ENCODE peak calls at places on chromosomes 1 and 21, in six cellular contexts. One of them, this sample, is unnamed.

GRCh38 chr1:76381450-76382108 is 307.0 kb downstream of the ST6GALNAC3 start:
- DNase-seq in H9: no peak
- DNase-seq in trophoblast cell: no peak
- DNase-seq in neuronal stem cell: no peak
- DNase-seq in H1: no peak
- DNase-seq in mesenchymal stem cell: no peak
- DNase-seq in this sample: peak

GRCh38 chr1:64743954-64744491 is 852 bp upstream of the RAVER2 start:
- DNase-seq in H9: no peak
- DNase-seq in trophoblast cell: no peak
- DNase-seq in neuronal stem cell: no peak
- DNase-seq in H1: no peak
- DNase-seq in mesenchymal stem cell: no peak
- DNase-seq in this sample: no peak

GRCh38 chr1:76687324-76688018 is 179.8 kb upstream of the ST6GALNAC5 start:
- DNase-seq in H9: no peak
- DNase-seq in trophoblast cell: peak
- DNase-seq in neuronal stem cell: no peak
- DNase-seq in H1: no peak
- DNase-seq in mesenchymal stem cell: no peak
- DNase-seq in this sample: no peak

GRCh38 chr21:45392206-45392971 is 12.6 kb upstream of the COL18A1 start:
- DNase-seq in H9: no peak
- DNase-seq in trophoblast cell: no peak
- DNase-seq in neuronal stem cell: no peak
- DNase-seq in H1: no peak
- DNase-seq in mesenchymal stem cell: no peak
- DNase-seq in this sample: no peak

GRCh38 chr1:180085331-180085730 is 69.3 kb upstream of the QSOX1 start:
- DNase-seq in H9: no peak
- DNase-seq in trophoblast cell: no peak
- DNase-seq in neuronal stem cell: no peak
- DNase-seq in H1: no peak
- DNase-seq in mesenchymal stem cell: no peak
- DNase-seq in this sample: no peak

GRCh38 chr1:153538315-153538821 is 2.4 kb downstream of the S100A5 start:
- DNase-seq in H9: peak
- DNase-seq in trophoblast cell: no peak
- DNase-seq in neuronal stem cell: peak
- DNase-seq in H1: no peak
- DNase-seq in mesenchymal stem cell: no peak
- DNase-seq in this sample: peak

GRCh38 chr1:16202281-16203210 is 9.9 kb downstream of the ARHGEF19 start:
- DNase-seq in H9: no peak
- DNase-seq in trophoblast cell: no peak
- DNase-seq in neuronal stem cell: no peak
- DNase-seq in H1: no peak
- DNase-seq in mesenchymal stem cell: no peak
- DNase-seq in this sample: no peak

GRCh38 chr1:90807329-90807728 is 90.2 kb upstream of the BARHL2 start:
- DNase-seq in H9: no peak
- DNase-seq in trophoblast cell: no peak
- DNase-seq in neuronal stem cell: no peak
- DNase-seq in H1: no peak
- DNase-seq in mesenchymal stem cell: no peak
- DNase-seq in this sample: no peak

GRCh38 chr1:113519561-113519960 is 129.2 kb downstream of the MAGI3 start:
- DNase-seq in H9: no peak
- DNase-seq in trophoblast cell: peak
- DNase-seq in neuronal stem cell: no peak
- DNase-seq in H1: no peak
- DNase-seq in mesenchymal stem cell: peak
- DNase-seq in this sample: peak

GRCh38 chr1:209132736-209133467 is 450.6 kb upstream of the CAMK1G start:
- DNase-seq in H9: no peak
- DNase-seq in trophoblast cell: no peak
- DNase-seq in neuronal stem cell: no peak
- DNase-seq in H1: no peak
- DNase-seq in mesenchymal stem cell: no peak
- DNase-seq in this sample: no peak

GRCh38 chr1:89971600-89971999 is 23.3 kb upstream of the ZNF326 start:
- DNase-seq in H9: no peak
- DNase-seq in trophoblast cell: no peak
- DNase-seq in neuronal stem cell: no peak
- DNase-seq in H1: no peak
- DNase-seq in mesenchymal stem cell: peak
- DNase-seq in this sample: peak

GRCh38 chr1:119549719-119550141 is 42.7 kb downstream of the HSD3B1 start:
- DNase-seq in H9: peak
- DNase-seq in trophoblast cell: peak
- DNase-seq in neuronal stem cell: peak
- DNase-seq in H1: peak
- DNase-seq in mesenchymal stem cell: peak
- DNase-seq in this sample: peak

GRCh38 chr1:112700290-112701226 is 6.4 kb downstream of the RHOC start:
- DNase-seq in H9: peak
- DNase-seq in trophoblast cell: peak
- DNase-seq in neuronal stem cell: no peak
- DNase-seq in H1: peak
- DNase-seq in mesenchymal stem cell: peak
- DNase-seq in this sample: peak

GRCh38 chr1:33626801-33627200 is 154.4 kb downstream of the ZSCAN20 start:
- DNase-seq in H9: no peak
- DNase-seq in trophoblast cell: no peak
- DNase-seq in neuronal stem cell: no peak
- DNase-seq in H1: no peak
- DNase-seq in mesenchymal stem cell: no peak
- DNase-seq in this sample: no peak

GRCh38 chr1:152112101-152112884 is 3.0 kb downstream of the TCHH start:
- DNase-seq in H9: peak
- DNase-seq in trophoblast cell: peak
- DNase-seq in neuronal stem cell: peak
- DNase-seq in H1: no peak
- DNase-seq in mesenchymal stem cell: no peak
- DNase-seq in this sample: peak

GRCh38 chr1:119326251-119326650 is 42.3 kb upstream of the HAO2 start:
- DNase-seq in H9: peak
- DNase-seq in trophoblast cell: no peak
- DNase-seq in neuronal stem cell: no peak
- DNase-seq in H1: no peak
- DNase-seq in mesenchymal stem cell: no peak
- DNase-seq in this sample: no peak

GRCh38 chr1:167288390-167289062 is 67.8 kb downstream of the POU2F1 start:
- DNase-seq in H9: no peak
- DNase-seq in trophoblast cell: no peak
- DNase-seq in neuronal stem cell: no peak
- DNase-seq in H1: no peak
- DNase-seq in mesenchymal stem cell: no peak
- DNase-seq in this sample: no peak

DNA sequence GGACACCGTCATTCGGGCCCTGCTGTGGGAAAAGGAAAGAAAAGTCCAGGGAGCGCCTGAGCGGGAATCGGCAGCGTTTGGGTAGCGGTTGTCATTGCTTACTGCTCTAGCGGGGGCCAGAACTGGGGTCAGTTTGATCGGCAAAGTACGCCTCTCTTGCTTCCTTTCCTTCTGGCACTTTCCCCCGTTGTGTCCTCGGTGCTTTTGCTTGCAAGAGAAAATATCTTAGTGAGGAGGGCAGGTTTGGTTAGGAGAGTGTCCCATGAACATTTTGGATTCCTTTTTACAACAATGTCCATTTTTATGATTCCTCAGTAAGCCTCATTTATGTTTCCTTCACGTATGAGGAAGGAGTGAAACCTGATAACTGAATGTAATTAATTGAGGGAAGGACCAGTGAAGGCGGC is 673 bp downstream of the ST3GAL3 start:
- DNase-seq in H9: peak
- DNase-seq in trophoblast cell: no peak
- DNase-seq in neuronal stem cell: no peak
- DNase-seq in H1: peak
- DNase-seq in mesenchymal stem cell: peak
- DNase-seq in this sample: peak
- H3K23ac ChIP-seq in H9: no peak
- H3K23ac ChIP-seq in trophoblast cell: no peak
- H3K23ac ChIP-seq in neuronal stem cell: peak
- H3K23ac ChIP-seq in H1: no peak
- H3K23ac ChIP-seq in mesenchymal stem cell: peak
- H3K23ac ChIP-seq in this sample: peak

DNA sequence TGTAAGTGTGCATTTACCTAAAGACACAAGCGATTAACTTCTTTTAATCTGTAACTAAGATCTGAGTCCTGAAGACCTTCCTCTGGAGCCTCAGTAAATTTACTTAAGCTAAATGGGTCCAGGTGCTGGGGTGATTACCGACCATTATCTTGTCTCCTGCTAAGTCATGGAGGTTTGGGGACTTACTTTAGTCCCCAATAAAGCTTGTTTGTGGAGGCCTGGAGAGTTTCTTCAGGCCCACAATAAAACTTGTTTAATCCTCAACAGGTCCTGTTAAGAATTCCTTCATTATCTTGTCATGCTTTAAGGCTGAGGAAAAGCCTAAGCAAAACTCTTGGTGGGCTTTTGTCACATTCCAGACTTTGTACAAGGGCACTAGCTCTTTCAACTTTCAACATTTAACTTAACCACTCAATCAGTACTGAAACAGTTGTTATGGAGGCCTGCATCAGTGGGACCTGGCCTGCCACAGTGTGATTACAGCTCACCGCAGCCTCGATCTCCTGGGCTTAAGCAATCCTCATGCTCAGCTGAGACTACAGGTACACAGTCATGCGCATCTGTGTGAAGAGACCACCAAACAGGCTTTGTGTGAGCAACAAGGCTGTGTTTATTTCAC is 84.0 kb downstream of the FMO4 start:
- DNase-seq in H9: no peak
- DNase-seq in trophoblast cell: no peak
- DNase-seq in neuronal stem cell: no peak
- DNase-seq in H1: no peak
- DNase-seq in mesenchymal stem cell: no peak
- DNase-seq in this sample: no peak
- H3K23ac ChIP-seq in H9: no peak
- H3K23ac ChIP-seq in trophoblast cell: no peak
- H3K23ac ChIP-seq in neuronal stem cell: no peak
- H3K23ac ChIP-seq in H1: no peak
- H3K23ac ChIP-seq in mesenchymal stem cell: no peak
- H3K23ac ChIP-seq in this sample: no peak

GRCh38 chr1:78007677-78008341 is 3.1 kb downstream of the DNAJB4 start:
- DNase-seq in H9: no peak
- DNase-seq in trophoblast cell: no peak
- DNase-seq in neuronal stem cell: no peak
- DNase-seq in H1: no peak
- DNase-seq in mesenchymal stem cell: no peak
- DNase-seq in this sample: no peak
- H3K23ac ChIP-seq in H9: no peak
- H3K23ac ChIP-seq in trophoblast cell: no peak
- H3K23ac ChIP-seq in neuronal stem cell: no peak
- H3K23ac ChIP-seq in H1: no peak
- H3K23ac ChIP-seq in mesenchymal stem cell: no peak
- H3K23ac ChIP-seq in this sample: peak

DNA sequence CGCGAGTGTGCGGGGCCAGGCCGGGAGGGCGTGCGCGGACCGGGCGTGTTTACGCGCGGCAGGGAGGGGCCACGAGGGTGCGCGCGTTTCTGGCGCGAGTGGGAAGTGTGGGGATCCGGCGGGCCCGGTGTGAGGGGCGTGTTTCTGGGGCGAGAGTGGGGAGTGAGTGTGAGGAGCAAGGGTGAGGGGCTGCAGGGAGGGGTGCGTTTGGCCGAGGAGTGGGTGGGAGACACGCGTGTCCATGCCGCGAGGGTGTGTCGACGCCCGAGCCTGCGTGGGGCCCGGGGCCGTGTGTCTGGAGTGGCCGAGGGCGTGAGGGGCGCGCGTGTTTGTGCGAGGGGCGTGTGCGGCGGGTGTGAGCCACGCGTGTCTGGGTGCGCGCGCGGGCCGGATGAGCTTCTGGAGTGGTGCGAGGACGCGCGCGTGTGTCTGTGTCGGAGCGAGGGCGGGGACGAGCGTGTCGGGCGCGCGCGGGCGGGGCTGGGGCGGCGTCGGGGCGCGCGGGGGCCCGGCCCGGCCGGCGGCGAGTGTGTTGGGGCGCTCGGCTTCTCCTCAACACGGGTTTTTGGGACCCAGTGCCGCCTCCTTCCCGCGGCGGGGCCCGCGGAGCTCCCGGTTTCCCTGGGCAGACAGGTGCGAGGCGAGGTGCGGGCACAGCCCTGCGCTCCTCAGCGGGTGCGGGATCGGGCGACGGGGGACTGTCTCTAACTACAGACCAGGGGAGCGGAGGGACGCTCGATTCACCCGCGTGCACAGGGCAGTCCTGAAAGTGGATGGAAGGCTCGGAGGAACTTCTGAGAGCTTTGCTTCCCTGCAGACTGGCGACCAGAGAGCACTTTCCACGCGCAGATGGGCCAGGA is 65.8 kb upstream of the VAMP3 start:
- DNase-seq in H9: peak
- DNase-seq in trophoblast cell: no peak
- DNase-seq in neuronal stem cell: no peak
- DNase-seq in H1: no peak
- DNase-seq in mesenchymal stem cell: no peak
- DNase-seq in this sample: no peak
- H3K23ac ChIP-seq in H9: no peak
- H3K23ac ChIP-seq in trophoblast cell: no peak
- H3K23ac ChIP-seq in neuronal stem cell: peak
- H3K23ac ChIP-seq in H1: no peak
- H3K23ac ChIP-seq in mesenchymal stem cell: peak
- H3K23ac ChIP-seq in this sample: no peak

GRCh38 chr1:7293702-7294630 is 477.1 kb upstream of the VAMP3 start:
- DNase-seq in H9: peak
- DNase-seq in trophoblast cell: no peak
- DNase-seq in neuronal stem cell: no peak
- DNase-seq in H1: no peak
- DNase-seq in mesenchymal stem cell: no peak
- DNase-seq in this sample: no peak
- H3K23ac ChIP-seq in H9: no peak
- H3K23ac ChIP-seq in trophoblast cell: no peak
- H3K23ac ChIP-seq in neuronal stem cell: no peak
- H3K23ac ChIP-seq in H1: no peak
- H3K23ac ChIP-seq in mesenchymal stem cell: no peak
- H3K23ac ChIP-seq in this sample: no peak

DNA sequence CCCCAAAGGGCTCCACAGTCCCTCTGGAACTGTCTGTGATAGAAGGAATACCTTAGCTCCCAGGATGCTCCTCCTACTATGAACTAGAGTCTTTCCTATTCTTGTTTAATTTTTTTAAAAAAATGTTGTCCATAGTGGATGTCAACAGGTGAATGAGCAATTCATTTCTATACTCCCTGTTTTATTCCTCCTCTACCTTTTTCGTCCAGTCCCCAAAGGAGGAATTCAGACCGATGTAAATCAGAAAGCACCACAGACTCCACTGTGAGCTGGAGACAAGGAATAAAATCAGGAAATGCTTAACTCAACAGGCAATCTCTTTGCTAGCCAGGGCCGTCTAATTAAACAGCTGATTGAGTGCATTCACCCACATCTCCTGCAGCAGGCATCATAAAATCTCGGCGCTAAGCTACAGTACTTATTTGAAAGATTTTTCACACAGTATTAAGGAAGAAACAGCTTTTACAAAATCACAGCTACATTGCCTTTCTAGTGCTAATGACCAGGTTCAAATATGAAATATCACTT is 381.6 kb downstream of the SIPA1L2 start:
- DNase-seq in H9: no peak
- DNase-seq in trophoblast cell: no peak
- DNase-seq in neuronal stem cell: no peak
- DNase-seq in H1: no peak
- DNase-seq in mesenchymal stem cell: no peak
- DNase-seq in this sample: no peak
- H3K23ac ChIP-seq in H9: no peak
- H3K23ac ChIP-seq in trophoblast cell: no peak
- H3K23ac ChIP-seq in neuronal stem cell: no peak
- H3K23ac ChIP-seq in H1: no peak
- H3K23ac ChIP-seq in mesenchymal stem cell: no peak
- H3K23ac ChIP-seq in this sample: no peak